ENCODE peak calls at places on chromosomes 1 and 21, in four cellular contexts. J, U, S and F are unnamed samples.

GRCh38 chr21:18155508-18156193 is 89.0 kb upstream of the CHODL start:
- DNase-seq in J (no peak), U (no peak), S (no peak), F (no peak)

GRCh38 chr1:165161130-165161529 is 195.4 kb downstream of the LMX1A start:
- DNase-seq in J (no peak), U (no peak), S (no peak), F (no peak)

GRCh38 chr1:115462677-115463076 is 124.6 kb upstream of the NGF start:
- DNase-seq in J (no peak), U (no peak), S (no peak), F (no peak)

GRCh38 chr1:97017895-97018294 is 296.3 kb downstream of the PTBP2 start:
- DNase-seq in J (no peak), U (no peak), S (no peak), F (no peak)

GRCh38 chr1:204650911-204651570 is 34.5 kb downstream of the LRRN2 start:
- DNase-seq in J (no peak), U (no peak), S (no peak), F (no peak)

GRCh38 chr1:68331117-68331865 is 99.0 kb upstream of the WLS start:
- DNase-seq in J (no peak), U (no peak), S (no peak), F (no peak)

GRCh38 chr1:224213438-224214119 is 30.5 kb downstream of the DEGS1 start:
- DNase-seq in J (no peak), U (peak), S (no peak), F (no peak)

GRCh38 chr1:24107462-24108225 is 4.3 kb downstream of the MYOM3 start:
- DNase-seq in J (no peak), U (no peak), S (no peak), F (no peak)

GRCh38 chr1:84121360-84121759 is 22.7 kb upstream of the PRKACB start:
- DNase-seq in J (no peak), U (no peak), S (no peak), F (no peak)

GRCh38 chr1:182003025-182003725 is 58.3 kb downstream of the ZNF648 start:
- DNase-seq in J (peak), U (no peak), S (no peak), F (no peak)

GRCh38 chr1:225423518-225423855 is 4.4 kb downstream of the LBR start:
- DNase-seq in J (no peak), U (no peak), S (no peak), F (no peak)

GRCh38 chr1:225427249-225428065 is at the start of gene LBR:
- DNase-seq in J (peak), U (peak), S (peak), F (no peak)

GRCh38 chr1:225426395-225427248 is 1.2 kb downstream of the LBR start:
- DNase-seq in J (no peak), U (no peak), S (no peak), F (peak)

GRCh38 chr1:225424562-225425210 is 3.2 kb downstream of the LBR start:
- DNase-seq in J (no peak), U (no peak), S (no peak), F (no peak)

DNA sequence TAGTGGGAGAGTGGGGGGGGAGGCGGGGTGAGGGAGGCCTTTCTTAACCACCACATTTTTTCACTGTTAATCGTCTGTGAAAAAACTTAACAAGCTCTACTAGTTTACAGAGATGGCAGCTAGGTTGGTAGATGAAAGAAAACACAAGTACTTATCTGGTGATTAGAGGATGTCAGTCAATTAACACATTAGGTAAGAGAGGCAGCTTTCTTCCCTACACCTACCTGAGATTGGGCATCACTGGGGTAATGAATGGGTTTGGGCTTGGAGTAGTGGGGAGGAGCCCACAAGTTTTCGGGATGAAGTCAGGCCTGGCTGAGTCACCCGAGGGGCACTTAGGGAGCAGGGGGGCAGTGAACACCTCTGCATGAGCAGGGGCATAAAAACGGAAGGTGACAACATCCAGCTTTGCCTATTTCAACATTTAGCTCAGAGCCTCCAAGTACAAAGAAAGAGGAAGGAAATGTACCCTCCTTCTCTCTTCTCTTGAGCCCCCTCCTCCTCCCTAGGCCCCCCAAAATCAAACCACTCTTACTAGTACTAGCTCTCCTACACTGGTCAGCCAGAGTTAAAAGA is 2.5 kb downstream of the LBR start:
- DNase-seq in J (no peak), U (no peak), S (no peak), F (no peak)
- H3K4me3 ChIP-seq in J (no peak), U (peak), S (peak), F (no peak)

GRCh38 chr1:39358491-39358890 is 132.9 kb upstream of the BMP8A start:
- DNase-seq in J (no peak), U (no peak), S (no peak), F (no peak)
- H3K27ac ChIP-seq in J (no peak), U (peak), S (no peak), F (no peak)

GRCh38 chr1:27149714-27150113 is 5.2 kb downstream of the SLC9A1 start:
- DNase-seq in J (no peak), U (no peak), S (no peak), F (no peak)

GRCh38 chr1:27149084-27149483 is 5.8 kb downstream of the SLC9A1 start:
- DNase-seq in J (no peak), U (no peak), S (no peak), F (no peak)

GRCh38 chr1:27148591-27148990 is 6.3 kb downstream of the SLC9A1 start:
- DNase-seq in J (no peak), U (no peak), S (no peak), F (no peak)

GRCh38 chr1:27150641-27151040 is 4.3 kb downstream of the SLC9A1 start:
- DNase-seq in J (no peak), U (no peak), S (no peak), F (no peak)

GRCh38 chr1:27150183-27150582 is 4.7 kb downstream of the SLC9A1 start:
- DNase-seq in J (no peak), U (no peak), S (no peak), F (peak)
- H3K4me3 ChIP-seq in J (no peak), U (no peak), S (no peak), F (no peak)

GRCh38 chr1:10106756-10107479 is 74.2 kb downstream of the UBE4B start:
- DNase-seq in J (no peak), U (no peak), S (no peak), F (no peak)

GRCh38 chr1:10104844-10105243 is 72.1 kb downstream of the UBE4B start:
- DNase-seq in J (no peak), U (no peak), S (no peak), F (no peak)

GRCh38 chr1:10105484-10105883 is 72.7 kb downstream of the UBE4B start:
- DNase-seq in J (peak), U (no peak), S (no peak), F (peak)

GRCh38 chr1:10107985-10108663 is 75.4 kb downstream of the UBE4B start:
- DNase-seq in J (no peak), U (no peak), S (no peak), F (no peak)

GRCh38 chr1:10106241-10106640 is 73.5 kb downstream of the UBE4B start:
- DNase-seq in J (no peak), U (no peak), S (no peak), F (no peak)
- H3K27ac ChIP-seq in J (no peak), U (no peak), S (peak), F (peak)

DNA sequence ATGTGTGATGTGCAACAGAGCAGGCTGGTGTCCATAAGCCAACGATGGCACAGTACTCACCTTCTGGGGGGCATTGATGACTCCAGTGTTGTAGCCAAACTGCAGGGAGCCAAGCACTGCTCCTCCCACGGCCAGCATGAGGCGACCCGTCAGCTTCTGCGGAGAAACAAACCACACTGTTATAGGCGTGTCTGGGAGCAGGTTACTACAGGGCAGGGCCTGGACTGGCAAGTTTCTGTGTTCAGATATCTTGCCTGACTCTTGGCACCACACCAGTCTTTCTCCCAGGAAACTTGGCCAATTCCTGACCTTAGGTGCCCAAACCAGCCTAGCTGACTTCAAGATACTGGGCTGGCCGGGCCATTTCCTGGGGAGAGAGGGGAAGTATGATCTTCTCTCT is 15.5 kb downstream of the SLC2A1 start:
- DNase-seq in J (peak), U (peak), S (no peak), F (peak)
- H3K4me3 ChIP-seq in J (no peak), U (no peak), S (no peak), F (no peak)

GRCh38 chr1:90174246-90174645 is 179.3 kb downstream of the ZNF326 start:
- DNase-seq in J (no peak), U (no peak), S (no peak), F (no peak)
- H3K27ac ChIP-seq in J (no peak), U (no peak), S (no peak), F (no peak)

DNA sequence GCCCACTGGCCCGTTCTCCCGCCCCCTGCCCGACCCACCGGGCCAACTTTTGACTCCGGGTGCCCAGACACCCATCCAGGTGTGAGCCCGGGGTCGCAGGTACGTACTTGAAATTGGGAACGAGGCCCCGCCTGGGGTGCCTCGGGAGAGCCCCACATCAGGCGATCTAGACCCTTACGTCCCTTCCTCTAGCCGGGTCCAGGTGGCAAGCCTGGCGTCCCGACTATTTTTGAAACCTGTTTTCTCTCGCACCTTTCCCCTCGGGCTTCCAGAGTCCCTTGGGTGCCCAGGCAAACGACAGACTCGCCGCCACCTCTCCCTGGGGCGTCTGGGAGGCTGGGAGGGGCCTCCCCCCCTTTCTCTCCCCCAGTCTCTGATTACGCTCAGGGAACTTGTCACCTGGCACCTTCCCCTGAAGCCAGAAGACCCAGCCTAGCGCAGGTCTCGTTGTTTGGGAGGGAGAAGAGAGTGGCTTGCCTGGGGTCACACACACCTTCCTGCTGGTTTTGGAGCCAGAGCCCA is 898 bp downstream of the LDLRAP1 start:
- DNase-seq in J (no peak), U (peak), S (no peak), F (no peak)
- H3K4me3 ChIP-seq in J (peak), U (peak), S (peak), F (peak)

GRCh38 chr1:78334114-78334513 is 156.7 kb upstream of the PTGFR start:
- DNase-seq in J (no peak), U (no peak), S (no peak), F (no peak)

GRCh38 chr1:78339490-78339889 is 151.3 kb upstream of the PTGFR start:
- DNase-seq in J (no peak), U (no peak), S (no peak), F (no peak)

GRCh38 chr1:78334952-78335351 is 155.8 kb upstream of the PTGFR start:
- DNase-seq in J (peak), U (no peak), S (peak), F (peak)

GRCh38 chr1:78340006-78340405 is 150.8 kb upstream of the PTGFR start:
- DNase-seq in J (no peak), U (no peak), S (no peak), F (no peak)
- H3K27ac ChIP-seq in J (no peak), U (no peak), S (no peak), F (no peak)

GRCh38 chr1:211324992-211325775 is 1.4 kb upstream of the TRAF5 start:
- DNase-seq in J (no peak), U (no peak), S (no peak), F (no peak)

GRCh38 chr1:211328084-211328694 is 1.6 kb downstream of the TRAF5 start:
- DNase-seq in J (no peak), U (no peak), S (no peak), F (no peak)

GRCh38 chr1:211327341-211327921 is 798 bp downstream of the TRAF5 start:
- DNase-seq in J (no peak), U (no peak), S (no peak), F (no peak)

GRCh38 chr1:211326528-211327340 is at the start of gene TRAF5:
- DNase-seq in J (peak), U (peak), S (peak), F (peak)

GRCh38 chr1:211326140-211326527 is 499 bp upstream of the TRAF5 start:
- DNase-seq in J (no peak), U (no peak), S (no peak), F (no peak)
- H3K4me3 ChIP-seq in J (peak), U (peak), S (peak), F (peak)